ENCODE peak calls at places on chromosomes 1 and 21, in nine cellular contexts. One of them, this sample, is unnamed.

GRCh38 chr1:204419064-204419403 is 7.4 kb upstream of the PPP1R15B start:
- DNase-seq in transverse colon: no peak
- DNase-seq in SK-N-SH: no peak
- DNase-seq in A549: no peak
- DNase-seq in stomach: no peak
- DNase-seq in GM12878: no peak
- DNase-seq in ovary: no peak
- DNase-seq in esophagus muscularis mucosa: no peak
- DNase-seq in upper lobe of left lung: no peak
- DNase-seq in this sample: no peak

GRCh38 chr1:116686723-116687368 is 19.3 kb upstream of the IGSF3 start:
- DNase-seq in transverse colon: no peak
- DNase-seq in A549: no peak
- DNase-seq in stomach: no peak
- DNase-seq in SK-N-SH: no peak
- DNase-seq in upper lobe of left lung: no peak
- DNase-seq in ovary: no peak
- DNase-seq in GM12878: no peak
- DNase-seq in esophagus muscularis mucosa: peak
- DNase-seq in this sample: no peak

GRCh38 chr1:223242382-223242955 is 99.4 kb upstream of the TLR5 start:
- DNase-seq in stomach: no peak
- DNase-seq in A549: no peak
- DNase-seq in esophagus muscularis mucosa: no peak
- DNase-seq in transverse colon: no peak
- DNase-seq in ovary: no peak
- DNase-seq in GM12878: no peak
- DNase-seq in SK-N-SH: no peak
- DNase-seq in upper lobe of left lung: no peak
- DNase-seq in this sample: no peak

GRCh38 chr1:172513480-172513879 is 19.5 kb upstream of the SUCO start:
- DNase-seq in transverse colon: no peak
- DNase-seq in A549: no peak
- DNase-seq in stomach: no peak
- DNase-seq in upper lobe of left lung: no peak
- DNase-seq in SK-N-SH: no peak
- DNase-seq in esophagus muscularis mucosa: no peak
- DNase-seq in GM12878: no peak
- DNase-seq in ovary: no peak
- DNase-seq in this sample: no peak

GRCh38 chr1:50774759-50775351 is 185.2 kb downstream of the FAF1 start:
- DNase-seq in GM12878: peak
- DNase-seq in A549: peak
- DNase-seq in upper lobe of left lung: no peak
- DNase-seq in esophagus muscularis mucosa: no peak
- DNase-seq in SK-N-SH: peak
- DNase-seq in stomach: no peak
- DNase-seq in transverse colon: no peak
- DNase-seq in ovary: no peak
- DNase-seq in this sample: no peak

GRCh38 chr1:236009193-236009592 is 55.7 kb downstream of the NID1 start:
- DNase-seq in ovary: no peak
- DNase-seq in upper lobe of left lung: no peak
- DNase-seq in A549: no peak
- DNase-seq in GM12878: no peak
- DNase-seq in stomach: no peak
- DNase-seq in transverse colon: no peak
- DNase-seq in SK-N-SH: no peak
- DNase-seq in esophagus muscularis mucosa: no peak
- DNase-seq in this sample: no peak

GRCh38 chr21:42440187-42440792 is 36.6 kb downstream of the UBASH3A start:
- DNase-seq in upper lobe of left lung: no peak
- DNase-seq in GM12878: peak
- DNase-seq in esophagus muscularis mucosa: no peak
- DNase-seq in transverse colon: peak
- DNase-seq in ovary: no peak
- DNase-seq in A549: no peak
- DNase-seq in SK-N-SH: no peak
- DNase-seq in stomach: no peak
- DNase-seq in this sample: no peak

GRCh38 chr21:18147678-18148077 is 97.0 kb upstream of the CHODL start:
- DNase-seq in stomach: no peak
- DNase-seq in A549: no peak
- DNase-seq in transverse colon: no peak
- DNase-seq in SK-N-SH: no peak
- DNase-seq in GM12878: no peak
- DNase-seq in ovary: no peak
- DNase-seq in esophagus muscularis mucosa: no peak
- DNase-seq in upper lobe of left lung: no peak
- DNase-seq in this sample: no peak

GRCh38 chr21:42769183-42769819 is 110.0 kb downstream of the WDR4 start:
- DNase-seq in A549: no peak
- DNase-seq in upper lobe of left lung: no peak
- DNase-seq in ovary: no peak
- DNase-seq in stomach: no peak
- DNase-seq in esophagus muscularis mucosa: no peak
- DNase-seq in transverse colon: no peak
- DNase-seq in SK-N-SH: no peak
- DNase-seq in GM12878: no peak
- DNase-seq in this sample: no peak

GRCh38 chr1:31579374-31579773 is 3.1 kb downstream of the TINAGL1 start:
- DNase-seq in SK-N-SH: peak
- DNase-seq in A549: no peak
- DNase-seq in upper lobe of left lung: no peak
- DNase-seq in GM12878: no peak
- DNase-seq in stomach: no peak
- DNase-seq in ovary: peak
- DNase-seq in esophagus muscularis mucosa: no peak
- DNase-seq in transverse colon: no peak
- DNase-seq in this sample: no peak

GRCh38 chr1:174902531-174903099 is 97.1 kb upstream of the CACYBP start:
- DNase-seq in GM12878: no peak
- DNase-seq in SK-N-SH: no peak
- DNase-seq in stomach: no peak
- DNase-seq in transverse colon: no peak
- DNase-seq in A549: no peak
- DNase-seq in esophagus muscularis mucosa: no peak
- DNase-seq in upper lobe of left lung: no peak
- DNase-seq in ovary: no peak
- DNase-seq in this sample: no peak
- TF ChIP-seq EP300 in GM12878: no peak
- TF ChIP-seq EP300 in SK-N-SH: no peak
- TF ChIP-seq EP300 in stomach: no peak
- TF ChIP-seq EP300 in transverse colon: no peak
- TF ChIP-seq EP300 in A549: no peak
- TF ChIP-seq EP300 in esophagus muscularis mucosa: no peak
- TF ChIP-seq EP300 in upper lobe of left lung: no peak
- TF ChIP-seq EP300 in ovary: no peak
- TF ChIP-seq EP300 in this sample: no peak

GRCh38 chr1:39779821-39780220 is 8.7 kb upstream of the OXCT2 start:
- DNase-seq in A549: no peak
- DNase-seq in upper lobe of left lung: no peak
- DNase-seq in GM12878: no peak
- DNase-seq in transverse colon: no peak
- DNase-seq in esophagus muscularis mucosa: no peak
- DNase-seq in SK-N-SH: no peak
- DNase-seq in stomach: no peak
- DNase-seq in ovary: no peak
- DNase-seq in this sample: no peak
- TF ChIP-seq EP300 in A549: no peak
- TF ChIP-seq EP300 in upper lobe of left lung: no peak
- TF ChIP-seq EP300 in GM12878: no peak
- TF ChIP-seq EP300 in transverse colon: no peak
- TF ChIP-seq EP300 in esophagus muscularis mucosa: no peak
- TF ChIP-seq EP300 in SK-N-SH: no peak
- TF ChIP-seq EP300 in stomach: no peak
- TF ChIP-seq EP300 in ovary: no peak
- TF ChIP-seq EP300 in this sample: no peak

DNA sequence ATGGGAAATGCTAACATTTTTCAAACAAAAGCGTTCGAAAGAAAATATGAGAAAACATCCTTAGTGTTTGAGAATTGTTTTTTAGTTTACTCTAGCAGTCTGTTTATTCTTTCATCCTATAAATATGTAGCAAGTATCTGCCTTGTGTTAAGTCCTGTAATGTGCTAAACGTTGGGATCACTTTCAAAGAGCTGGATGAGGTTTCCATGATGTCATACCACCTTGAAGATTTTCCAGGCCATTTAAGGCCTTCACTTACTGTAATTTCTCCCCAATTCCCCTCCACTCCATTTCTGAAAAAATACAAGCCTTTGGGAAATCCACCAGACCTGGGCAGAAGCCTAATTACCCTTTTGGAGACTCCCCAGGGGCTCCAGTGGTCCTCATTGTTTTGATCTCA is 24.2 kb upstream of the CTBS start:
- DNase-seq in transverse colon: no peak
- DNase-seq in GM12878: no peak
- DNase-seq in ovary: no peak
- DNase-seq in SK-N-SH: no peak
- DNase-seq in upper lobe of left lung: no peak
- DNase-seq in stomach: no peak
- DNase-seq in esophagus muscularis mucosa: no peak
- DNase-seq in A549: no peak
- DNase-seq in this sample: no peak
- TF ChIP-seq EP300 in transverse colon: no peak
- TF ChIP-seq EP300 in GM12878: no peak
- TF ChIP-seq EP300 in ovary: no peak
- TF ChIP-seq EP300 in SK-N-SH: no peak
- TF ChIP-seq EP300 in upper lobe of left lung: no peak
- TF ChIP-seq EP300 in stomach: no peak
- TF ChIP-seq EP300 in esophagus muscularis mucosa: no peak
- TF ChIP-seq EP300 in A549: no peak
- TF ChIP-seq EP300 in this sample: no peak

GRCh38 chr1:226411619-226412018 is 3.7 kb upstream of the PARP1 start:
- DNase-seq in esophagus muscularis mucosa: no peak
- DNase-seq in ovary: no peak
- DNase-seq in stomach: peak
- DNase-seq in SK-N-SH: no peak
- DNase-seq in transverse colon: no peak
- DNase-seq in upper lobe of left lung: peak
- DNase-seq in A549: no peak
- DNase-seq in GM12878: no peak
- DNase-seq in this sample: no peak
- TF ChIP-seq EP300 in esophagus muscularis mucosa: no peak
- TF ChIP-seq EP300 in ovary: no peak
- TF ChIP-seq EP300 in stomach: no peak
- TF ChIP-seq EP300 in SK-N-SH: no peak
- TF ChIP-seq EP300 in transverse colon: no peak
- TF ChIP-seq EP300 in upper lobe of left lung: no peak
- TF ChIP-seq EP300 in A549: no peak
- TF ChIP-seq EP300 in GM12878: no peak
- TF ChIP-seq EP300 in this sample: no peak

DNA sequence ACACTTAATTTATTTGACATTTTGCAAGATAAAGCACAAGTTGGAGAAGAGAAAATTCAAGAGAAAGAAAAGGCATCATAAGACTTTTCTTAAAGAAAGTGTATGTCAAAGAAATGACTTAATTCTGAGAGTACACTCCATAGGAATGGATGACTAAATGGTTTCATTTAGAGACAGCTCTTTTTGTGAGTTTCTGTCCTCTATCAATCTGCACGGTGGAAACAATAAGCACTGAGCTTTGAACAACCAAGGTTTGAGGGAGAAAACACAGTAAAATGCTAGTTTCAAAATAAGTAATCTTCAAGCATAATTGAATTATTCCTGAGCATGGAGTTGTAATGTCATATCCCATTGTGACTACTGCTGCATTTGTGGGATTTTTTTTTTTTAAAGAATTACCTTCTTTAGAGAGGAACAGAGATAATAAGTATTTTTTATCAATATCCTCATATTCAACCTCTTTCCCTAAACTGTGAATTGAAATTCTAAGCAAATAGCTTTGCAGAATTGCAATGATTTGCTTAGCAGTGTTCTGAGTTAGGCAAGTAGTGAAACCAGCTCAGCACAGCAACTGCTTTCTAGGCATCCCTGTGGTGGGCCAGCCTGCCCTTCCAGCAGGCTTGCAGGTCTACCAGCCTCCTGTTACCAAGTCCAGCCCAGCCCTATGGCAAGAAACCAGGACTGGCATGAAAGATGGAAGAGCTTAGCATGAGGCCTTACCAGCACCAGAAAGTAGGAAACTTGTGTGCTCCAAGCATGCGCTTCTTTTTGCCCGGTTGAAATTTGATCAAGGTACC is 38.2 kb downstream of the KCNJ6 start:
- DNase-seq in GM12878: no peak
- DNase-seq in ovary: no peak
- DNase-seq in SK-N-SH: no peak
- DNase-seq in stomach: no peak
- DNase-seq in esophagus muscularis mucosa: no peak
- DNase-seq in A549: no peak
- DNase-seq in upper lobe of left lung: no peak
- DNase-seq in transverse colon: no peak
- DNase-seq in this sample: no peak
- TF ChIP-seq EP300 in GM12878: no peak
- TF ChIP-seq EP300 in ovary: no peak
- TF ChIP-seq EP300 in SK-N-SH: no peak
- TF ChIP-seq EP300 in stomach: no peak
- TF ChIP-seq EP300 in esophagus muscularis mucosa: no peak
- TF ChIP-seq EP300 in A549: no peak
- TF ChIP-seq EP300 in upper lobe of left lung: no peak
- TF ChIP-seq EP300 in transverse colon: no peak
- TF ChIP-seq EP300 in this sample: no peak

DNA sequence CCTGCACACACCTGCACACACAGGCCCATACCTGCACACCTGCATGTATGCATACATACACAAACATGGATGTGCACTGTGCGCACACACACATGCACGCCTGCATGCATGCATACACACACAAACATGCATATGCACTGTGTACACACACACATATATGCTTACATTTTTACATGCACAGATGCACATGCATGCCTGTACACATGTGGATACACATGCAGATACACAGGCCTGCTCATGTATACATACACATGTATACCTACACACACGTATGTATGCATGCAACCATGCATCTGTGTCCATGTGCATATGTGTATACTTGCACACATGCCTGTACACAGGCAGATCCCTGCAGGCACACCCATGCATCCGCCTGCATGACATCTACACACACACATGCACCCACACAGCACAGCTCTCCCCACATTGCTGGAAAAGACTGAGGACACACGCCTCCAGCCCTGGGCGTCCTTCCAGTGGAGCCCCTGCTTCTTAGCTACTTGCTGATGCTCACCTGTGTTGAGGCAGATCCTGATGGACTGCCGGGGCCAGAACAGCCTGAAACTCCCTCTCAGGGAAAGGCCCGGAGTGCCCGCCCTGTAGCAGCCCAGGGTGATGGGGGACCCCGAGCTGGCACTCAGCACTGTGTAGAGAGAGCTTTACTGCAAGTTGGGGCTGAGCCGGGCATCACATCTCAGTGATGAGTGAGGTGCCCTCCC is 28.6 kb downstream of the KRTAP10-1 start:
- DNase-seq in SK-N-SH: no peak
- DNase-seq in upper lobe of left lung: no peak
- DNase-seq in A549: no peak
- DNase-seq in ovary: no peak
- DNase-seq in esophagus muscularis mucosa: no peak
- DNase-seq in transverse colon: no peak
- DNase-seq in stomach: no peak
- DNase-seq in GM12878: no peak
- DNase-seq in this sample: no peak
- TF ChIP-seq EP300 in SK-N-SH: no peak
- TF ChIP-seq EP300 in upper lobe of left lung: no peak
- TF ChIP-seq EP300 in A549: no peak
- TF ChIP-seq EP300 in ovary: no peak
- TF ChIP-seq EP300 in esophagus muscularis mucosa: no peak
- TF ChIP-seq EP300 in transverse colon: no peak
- TF ChIP-seq EP300 in stomach: no peak
- TF ChIP-seq EP300 in GM12878: no peak
- TF ChIP-seq EP300 in this sample: no peak